ENCODE peak calls at places on chromosome 22, in five cellular contexts. One of them, this sample, is unnamed.

GRCh38 chr22:37661160-37661924 is 2.8 kb downstream of the PDXP start:
- DNase-seq in NCI-H774: peak
- DNase-seq in endothelial cell: no peak
- DNase-seq in HCT116: no peak
- DNase-seq in H7: no peak
- DNase-seq in this sample: no peak

GRCh38 chr22:36015155-36015805 is 13.3 kb downstream of the RBFOX2 start:
- DNase-seq in NCI-H774: no peak
- DNase-seq in HCT116: no peak
- DNase-seq in endothelial cell: no peak
- DNase-seq in H7: no peak
- DNase-seq in this sample: no peak

GRCh38 chr22:44623771-44624510 is 78.1 kb upstream of the PRR5 start:
- DNase-seq in NCI-H774: no peak
- DNase-seq in H7: peak
- DNase-seq in endothelial cell: peak
- DNase-seq in HCT116: no peak
- DNase-seq in this sample: no peak

GRCh38 chr22:25896098-25896497 is 154.1 kb downstream of the MYO18B start:
- DNase-seq in NCI-H774: no peak
- DNase-seq in endothelial cell: no peak
- DNase-seq in H7: peak
- DNase-seq in HCT116: no peak
- DNase-seq in this sample: no peak

GRCh38 chr22:38981005-38981658 is 1.0 kb upstream of the APOBEC3B start:
- DNase-seq in H7: peak
- DNase-seq in endothelial cell: no peak
- DNase-seq in HCT116: peak
- DNase-seq in NCI-H774: no peak
- DNase-seq in this sample: no peak

GRCh38 chr22:31329029-31329428 is 17.1 kb downstream of the PATZ1 start:
- DNase-seq in NCI-H774: no peak
- DNase-seq in HCT116: no peak
- DNase-seq in endothelial cell: no peak
- DNase-seq in H7: peak
- DNase-seq in this sample: no peak

GRCh38 chr22:49935561-49935960 is 17.1 kb downstream of the CRELD2 start:
- DNase-seq in NCI-H774: peak
- DNase-seq in H7: peak
- DNase-seq in endothelial cell: no peak
- DNase-seq in HCT116: no peak
- DNase-seq in this sample: no peak

GRCh38 chr22:29454186-29454745 is 15.9 kb downstream of the RFPL1 start:
- DNase-seq in H7: peak
- DNase-seq in NCI-H774: no peak
- DNase-seq in endothelial cell: no peak
- DNase-seq in HCT116: no peak
- DNase-seq in this sample: no peak

GRCh38 chr22:47372596-47373385 is 610.3 kb downstream of the TBC1D22A start:
- DNase-seq in endothelial cell: no peak
- DNase-seq in HCT116: no peak
- DNase-seq in NCI-H774: no peak
- DNase-seq in H7: no peak
- DNase-seq in this sample: no peak

GRCh38 chr22:47301820-47302475 is 539.5 kb downstream of the TBC1D22A start:
- DNase-seq in HCT116: no peak
- DNase-seq in endothelial cell: no peak
- DNase-seq in H7: no peak
- DNase-seq in NCI-H774: no peak
- DNase-seq in this sample: no peak

GRCh38 chr22:21599053-21599893 is 30.5 kb downstream of the YDJC start:
- DNase-seq in endothelial cell: peak
- DNase-seq in HCT116: no peak
- DNase-seq in H7: no peak
- DNase-seq in NCI-H774: no peak
- DNase-seq in this sample: no peak

GRCh38 chr22:25650834-25651233 is 86.4 kb downstream of the GRK3 start:
- DNase-seq in NCI-H774: no peak
- DNase-seq in HCT116: no peak
- DNase-seq in endothelial cell: no peak
- DNase-seq in H7: no peak
- DNase-seq in this sample: no peak

GRCh38 chr22:46212195-46212594 is 37.9 kb downstream of the CDPF1 start:
- DNase-seq in HCT116: no peak
- DNase-seq in NCI-H774: no peak
- DNase-seq in endothelial cell: no peak
- DNase-seq in H7: no peak
- DNase-seq in this sample: no peak

GRCh38 chr22:46737976-46738641 is at the start of gene CERK:
- DNase-seq in NCI-H774: peak
- DNase-seq in endothelial cell: peak
- DNase-seq in HCT116: no peak
- DNase-seq in H7: peak
- DNase-seq in this sample: no peak

GRCh38 chr22:36331912-36332622 is 55.7 kb downstream of the MYH9 start:
- DNase-seq in NCI-H774: no peak
- DNase-seq in endothelial cell: peak
- DNase-seq in HCT116: no peak
- DNase-seq in H7: peak
- DNase-seq in this sample: no peak

GRCh38 chr22:39364646-39365405 is 15.0 kb downstream of the SYNGR1 start:
- DNase-seq in NCI-H774: no peak
- DNase-seq in H7: peak
- DNase-seq in endothelial cell: no peak
- DNase-seq in HCT116: no peak
- DNase-seq in this sample: no peak

GRCh38 chr22:22384668-22385244 is 123.8 kb downstream of the ZNF280B start:
- DNase-seq in H7: no peak
- DNase-seq in NCI-H774: no peak
- DNase-seq in endothelial cell: no peak
- DNase-seq in HCT116: no peak
- DNase-seq in this sample: no peak

GRCh38 chr22:30249049-30250038 is 2.8 kb upstream of the LIF start:
- DNase-seq in endothelial cell: no peak
- DNase-seq in HCT116: no peak
- DNase-seq in NCI-H774: no peak
- DNase-seq in H7: peak
- DNase-seq in this sample: no peak

GRCh38 chr22:17999851-18000250 is 24.5 kb downstream of the MICAL3 start:
- DNase-seq in H7: peak
- DNase-seq in HCT116: no peak
- DNase-seq in NCI-H774: no peak
- DNase-seq in endothelial cell: no peak
- DNase-seq in this sample: no peak

GRCh38 chr22:40310081-40310770 is 36.1 kb upstream of the ADSL start:
- DNase-seq in endothelial cell: no peak
- DNase-seq in H7: no peak
- DNase-seq in HCT116: no peak
- DNase-seq in NCI-H774: no peak
- DNase-seq in this sample: no peak

GRCh38 chr22:38412435-38413084 is 42.4 kb downstream of the KCNJ4 start:
- DNase-seq in NCI-H774: no peak
- DNase-seq in H7: peak
- DNase-seq in HCT116: no peak
- DNase-seq in endothelial cell: no peak
- DNase-seq in this sample: no peak

GRCh38 chr22:20080776-20081654 is 974 bp downstream of the DGCR8 start:
- DNase-seq in endothelial cell: peak
- DNase-seq in HCT116: no peak
- DNase-seq in NCI-H774: peak
- DNase-seq in H7: peak
- DNase-seq in this sample: no peak

GRCh38 chr22:31952094-31952401 is 7.7 kb downstream of the YWHAH start:
- DNase-seq in endothelial cell: no peak
- DNase-seq in NCI-H774: no peak
- DNase-seq in H7: no peak
- DNase-seq in HCT116: no peak
- DNase-seq in this sample: no peak

GRCh38 chr22:38716271-38716670 is 10.5 kb downstream of the GTPBP1 start:
- DNase-seq in NCI-H774: no peak
- DNase-seq in endothelial cell: no peak
- DNase-seq in HCT116: no peak
- DNase-seq in H7: no peak
- DNase-seq in this sample: no peak

GRCh38 chr22:44202261-44202789 is 21.6 kb downstream of the PARVG start:
- DNase-seq in H7: no peak
- DNase-seq in HCT116: no peak
- DNase-seq in endothelial cell: no peak
- DNase-seq in NCI-H774: no peak
- DNase-seq in this sample: no peak

GRCh38 chr22:44928064-44928463 is 81.7 kb downstream of the PHF21B start:
- DNase-seq in endothelial cell: no peak
- DNase-seq in H7: peak
- DNase-seq in NCI-H774: no peak
- DNase-seq in HCT116: no peak
- DNase-seq in this sample: no peak

GRCh38 chr22:48264586-48264985 is 1502.1 kb downstream of the TBC1D22A start:
- DNase-seq in HCT116: no peak
- DNase-seq in endothelial cell: no peak
- DNase-seq in H7: peak
- DNase-seq in NCI-H774: no peak
- DNase-seq in this sample: no peak

GRCh38 chr22:23060612-23061400 is 9.5 kb upstream of the GNAZ start:
- DNase-seq in NCI-H774: no peak
- DNase-seq in endothelial cell: no peak
- DNase-seq in H7: peak
- DNase-seq in HCT116: no peak
- DNase-seq in this sample: no peak

GRCh38 chr22:46348099-46348695 is 12.7 kb downstream of the TRMU start:
- DNase-seq in NCI-H774: no peak
- DNase-seq in H7: no peak
- DNase-seq in HCT116: no peak
- DNase-seq in endothelial cell: no peak
- DNase-seq in this sample: no peak

GRCh38 chr22:27669798-27670599 is 131.6 kb downstream of the MN1 start:
- DNase-seq in NCI-H774: no peak
- DNase-seq in H7: peak
- DNase-seq in endothelial cell: no peak
- DNase-seq in HCT116: no peak
- DNase-seq in this sample: no peak

GRCh38 chr22:35544189-35544588 is 3.6 kb downstream of the RASD2 start:
- DNase-seq in H7: no peak
- DNase-seq in NCI-H774: no peak
- DNase-seq in endothelial cell: no peak
- DNase-seq in HCT116: no peak
- DNase-seq in this sample: no peak

GRCh38 chr22:35422145-35422544 is 22.2 kb downstream of the MCM5 start:
- DNase-seq in NCI-H774: no peak
- DNase-seq in H7: no peak
- DNase-seq in endothelial cell: no peak
- DNase-seq in HCT116: no peak
- DNase-seq in this sample: no peak

GRCh38 chr22:45329536-45329936 is 19.8 kb downstream of the FAM118A start:
- DNase-seq in endothelial cell: no peak
- DNase-seq in HCT116: no peak
- DNase-seq in H7: no peak
- DNase-seq in NCI-H774: peak
- DNase-seq in this sample: no peak

GRCh38 chr22:40651563-40652501 is 15.3 kb upstream of the MRTFA start:
- DNase-seq in H7: peak
- DNase-seq in endothelial cell: no peak
- DNase-seq in HCT116: peak
- DNase-seq in NCI-H774: peak
- DNase-seq in this sample: no peak

GRCh38 chr22:48199667-48200066 is 1437.2 kb downstream of the TBC1D22A start:
- DNase-seq in HCT116: no peak
- DNase-seq in NCI-H774: no peak
- DNase-seq in H7: no peak
- DNase-seq in endothelial cell: no peak
- DNase-seq in this sample: no peak

GRCh38 chr22:32999039-32999861 is 58.9 kb downstream of the SYN3 start:
- DNase-seq in H7: no peak
- DNase-seq in endothelial cell: no peak
- DNase-seq in NCI-H774: no peak
- DNase-seq in HCT116: no peak
- DNase-seq in this sample: no peak

GRCh38 chr22:41574847-41575381 is 14.1 kb downstream of the CSDC2 start:
- DNase-seq in HCT116: no peak
- DNase-seq in NCI-H774: no peak
- DNase-seq in endothelial cell: no peak
- DNase-seq in H7: no peak
- DNase-seq in this sample: no peak

GRCh38 chr22:31039393-31039792 is 41.7 kb upstream of the SMTN start:
- DNase-seq in NCI-H774: no peak
- DNase-seq in endothelial cell: no peak
- DNase-seq in H7: no peak
- DNase-seq in HCT116: no peak
- DNase-seq in this sample: no peak